ENCODE peak calls at places on chromosomes 5 and 9, in six cellular contexts. X, D, O, B, Q and I are unnamed samples.

GRCh38 chr5:42642006-42642405 is 114.6 kb upstream of the CCDC152 start:
- DNase-seq in X (no peak), O (no peak), D (no peak), Q (no peak), B (no peak), I (no peak)

GRCh38 chr5:24609694-24610093 is 35.1 kb downstream of the CDH10 start:
- DNase-seq in X (no peak), O (no peak), D (no peak), Q (no peak), B (no peak), I (no peak)

GRCh38 chr5:14685757-14686156 is 21.2 kb downstream of the OTULIN start:
- DNase-seq in Q (peak), O (peak), D (no peak), X (no peak), B (peak), I (no peak)

GRCh38 chr9:70111641-70112236 is 68.1 kb downstream of the MAMDC2 start:
- DNase-seq in X (no peak), Q (peak), D (no peak), O (no peak), B (peak), I (peak)

GRCh38 chr5:135444881-135445280 is 2.3 kb downstream of the DCANP1 start:
- DNase-seq in Q (no peak), B (no peak), O (no peak), D (peak), X (no peak), I (no peak)

GRCh38 chr5:34716986-34717385 is 60.9 kb downstream of the RAI14 start:
- DNase-seq in Q (no peak), D (no peak), O (no peak), X (no peak), B (no peak), I (no peak)

GRCh38 chr5:162996052-162996451 is 441.3 kb upstream of the CCNG1 start:
- DNase-seq in Q (no peak), X (no peak), D (no peak), B (no peak), O (no peak), I (no peak)

GRCh38 chr5:155728857-155729683 is 597.9 kb upstream of the SGCD start:
- DNase-seq in X (peak), Q (peak), O (no peak), B (peak), D (no peak), I (no peak)

GRCh38 chr5:175216991-175217390 is 227.0 kb downstream of the DRD1 start:
- DNase-seq in B (peak), Q (no peak), X (peak), O (peak), D (no peak), I (no peak)

GRCh38 chr9:127187231-127187956 is 65.0 kb upstream of the ANGPTL2 start:
- DNase-seq in O (peak), D (peak), B (no peak), X (peak), Q (peak), I (peak)

GRCh38 chr9:133506653-133507038 is 18.1 kb downstream of the MYMK start:
- DNase-seq in X (peak), O (no peak), D (no peak), Q (no peak), B (no peak), I (no peak)

GRCh38 chr9:75121914-75122558 is 33.7 kb downstream of the OSTF1 start:
- DNase-seq in D (no peak), X (no peak), O (no peak), Q (no peak), B (no peak), I (no peak)

GRCh38 chr5:77012601-77013000 is 17.6 kb upstream of the AGGF1 start:
- DNase-seq in D (no peak), O (no peak), B (no peak), X (no peak), Q (peak), I (peak)

GRCh38 chr5:174074369-174074768 is 28.9 kb downstream of the NSG2 start:
- DNase-seq in X (no peak), Q (no peak), O (no peak), B (no peak), D (no peak), I (no peak)

GRCh38 chr5:154972476-154973080 is 31.7 kb downstream of the MRPL22 start:
- DNase-seq in D (no peak), B (peak), O (no peak), Q (peak), X (no peak), I (no peak)

GRCh38 chr9:132670359-132670815 is at the start of gene GTF3C4:
- DNase-seq in B (no peak), D (peak), O (peak), Q (peak), X (peak), I (no peak)

GRCh38 chr9:92480332-92480771 is 2.0 kb downstream of the ASPN start:
- DNase-seq in B (no peak), O (peak), X (no peak), Q (no peak), D (no peak), I (no peak)

GRCh38 chr5:111246459-111246858 is 22.3 kb downstream of the CAMK4 start:
- DNase-seq in D (no peak), O (no peak), Q (no peak), B (peak), X (no peak), I (no peak)

GRCh38 chr5:102271759-102272158 is 24.3 kb downstream of the SLCO4C1 start:
- DNase-seq in X (no peak), Q (no peak), O (no peak), B (peak), D (no peak), I (no peak)

GRCh38 chr9:94860678-94861588 is 134.4 kb downstream of the AOPEP start:
- DNase-seq in B (no peak), D (no peak), Q (no peak), X (no peak), O (no peak), I (no peak)

GRCh38 chr5:52859619-52860018 is 71.9 kb downstream of the ITGA1 start:
- DNase-seq in X (no peak), D (no peak), O (no peak), B (no peak), Q (peak), I (no peak)

GRCh38 chr9:89702401-89702800 is 97.6 kb downstream of the GADD45G start:
- DNase-seq in B (no peak), D (no peak), X (no peak), O (no peak), Q (no peak), I (no peak)

GRCh38 chr9:13939129-13939528 is 374.8 kb downstream of the NFIB start:
- DNase-seq in B (no peak), X (no peak), D (no peak), Q (peak), O (no peak), I (no peak)

GRCh38 chr9:87336407-87336806 is 161.3 kb upstream of the DAPK1 start:
- DNase-seq in Q (no peak), D (no peak), O (no peak), X (no peak), B (peak), I (no peak)

GRCh38 chr9:128215491-128216404 is 12.6 kb downstream of the DNM1 start:
- DNase-seq in B (peak), X (no peak), O (no peak), D (peak), Q (no peak), I (no peak)

GRCh38 chr9:90078988-90079457 is 474.2 kb downstream of the GADD45G start:
- DNase-seq in D (no peak), Q (no peak), X (no peak), B (no peak), O (no peak), I (no peak)

GRCh38 chr5:143350790-143351603 is 52.5 kb downstream of the NR3C1 start:
- DNase-seq in B (no peak), Q (peak), D (no peak), X (no peak), O (no peak), I (peak)

GRCh38 chr5:171308453-171309275 is at the start of gene TLX3:
- DNase-seq in X (no peak), O (no peak), Q (peak), B (peak), D (peak), I (no peak)

GRCh38 chr5:74903165-74903787 is 37.1 kb upstream of the FAM169A start:
- DNase-seq in B (peak), D (peak), X (no peak), O (peak), Q (peak), I (peak)

GRCh38 chr5:142929602-142930001 is 159.4 kb downstream of the ARHGAP26 start:
- DNase-seq in Q (no peak), D (no peak), B (no peak), O (no peak), X (peak), I (no peak)

GRCh38 chr9:137371521-137371941 is 51.4 kb downstream of the EXD3 start:
- DNase-seq in D (no peak), B (no peak), X (peak), O (no peak), Q (no peak), I (no peak)

GRCh38 chr5:109725135-109725534 is 35.4 kb downstream of the MAN2A1 start:
- DNase-seq in B (no peak), X (no peak), Q (no peak), D (no peak), O (no peak), I (no peak)

GRCh38 chr5:109610581-109610980 is 79.1 kb upstream of the MAN2A1 start:
- DNase-seq in B (no peak), X (no peak), Q (no peak), O (no peak), D (no peak), I (no peak)

GRCh38 chr9:98999152-98999525 is 55.4 kb downstream of the COL15A1 start:
- DNase-seq in X (no peak), D (no peak), O (no peak), Q (no peak), B (no peak), I (no peak)

GRCh38 chr9:98995971-98996504 is 52.3 kb downstream of the COL15A1 start:
- DNase-seq in X (no peak), O (no peak), B (no peak), D (no peak), Q (no peak), I (no peak)

GRCh38 chr9:98995059-98995665 is 51.5 kb downstream of the COL15A1 start:
- DNase-seq in B (no peak), X (peak), D (peak), O (no peak), Q (no peak), I (no peak)

GRCh38 chr9:98998441-98999151 is 54.9 kb downstream of the COL15A1 start:
- DNase-seq in X (peak), B (peak), O (peak), Q (peak), D (peak), I (no peak)

DNA sequence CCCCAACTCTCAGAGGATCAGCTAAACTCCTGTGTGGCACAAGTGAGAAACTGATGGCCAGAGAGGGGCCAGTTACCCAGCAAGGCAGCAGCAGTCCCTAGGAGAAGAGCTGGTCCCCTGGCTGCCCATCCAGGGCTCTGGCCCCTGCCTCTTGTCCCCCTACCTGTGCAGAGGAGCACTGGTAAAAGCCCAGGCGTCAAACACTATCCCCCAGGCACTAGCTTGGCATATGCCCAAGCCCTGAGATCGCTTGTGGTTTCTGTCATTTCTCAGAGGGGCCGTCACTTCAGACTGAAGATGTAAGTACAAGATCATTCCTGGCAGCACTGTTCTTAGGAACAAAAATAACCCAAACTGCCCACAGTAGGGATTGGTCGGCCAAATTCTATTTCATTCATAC is 53.9 kb downstream of the COL15A1 start:
- DNase-seq in X (peak), Q (peak), O (no peak), B (no peak), D (no peak), I (no peak)
- H3K27ac ChIP-seq in X (peak), Q (no peak), O (no peak), B (no peak), D (no peak), I (no peak)

DNA sequence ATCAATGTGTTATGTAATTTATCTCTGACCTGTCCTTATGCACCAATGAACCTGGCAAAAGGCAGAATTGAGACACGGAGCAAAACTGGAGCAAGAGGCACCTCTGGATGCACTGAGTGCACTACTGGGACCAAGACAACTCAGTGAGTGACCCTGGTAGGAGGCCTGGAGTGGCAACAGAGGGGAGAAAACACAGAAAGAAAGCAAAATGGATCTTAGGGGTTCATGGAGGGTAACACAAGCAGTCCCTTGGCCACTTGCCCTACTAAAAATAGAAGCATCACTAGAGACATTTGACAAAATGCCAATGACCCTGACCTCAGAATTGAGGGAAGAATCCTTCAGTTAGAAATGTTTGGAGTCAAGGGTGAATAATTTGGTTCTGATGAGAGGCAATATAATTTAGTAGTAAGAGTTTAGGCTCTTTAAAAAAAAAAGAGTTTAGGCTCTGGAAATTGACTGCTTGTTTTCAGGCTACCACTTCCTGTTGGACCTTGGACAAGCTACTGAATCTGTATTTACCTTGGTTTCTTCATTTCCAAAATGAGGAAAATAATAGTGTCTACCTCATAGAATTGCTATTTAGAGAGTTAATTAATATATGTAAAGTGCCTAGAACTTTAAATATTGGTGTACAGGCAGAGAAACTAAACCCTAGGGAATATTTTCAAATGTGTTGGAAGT is 234.9 kb upstream of the TARS1 start:
- DNase-seq in D (no peak), Q (no peak), O (no peak), X (no peak), B (no peak), I (no peak)
- H3K27ac ChIP-seq in D (no peak), Q (no peak), O (no peak), X (no peak), B (no peak), I (no peak)

DNA sequence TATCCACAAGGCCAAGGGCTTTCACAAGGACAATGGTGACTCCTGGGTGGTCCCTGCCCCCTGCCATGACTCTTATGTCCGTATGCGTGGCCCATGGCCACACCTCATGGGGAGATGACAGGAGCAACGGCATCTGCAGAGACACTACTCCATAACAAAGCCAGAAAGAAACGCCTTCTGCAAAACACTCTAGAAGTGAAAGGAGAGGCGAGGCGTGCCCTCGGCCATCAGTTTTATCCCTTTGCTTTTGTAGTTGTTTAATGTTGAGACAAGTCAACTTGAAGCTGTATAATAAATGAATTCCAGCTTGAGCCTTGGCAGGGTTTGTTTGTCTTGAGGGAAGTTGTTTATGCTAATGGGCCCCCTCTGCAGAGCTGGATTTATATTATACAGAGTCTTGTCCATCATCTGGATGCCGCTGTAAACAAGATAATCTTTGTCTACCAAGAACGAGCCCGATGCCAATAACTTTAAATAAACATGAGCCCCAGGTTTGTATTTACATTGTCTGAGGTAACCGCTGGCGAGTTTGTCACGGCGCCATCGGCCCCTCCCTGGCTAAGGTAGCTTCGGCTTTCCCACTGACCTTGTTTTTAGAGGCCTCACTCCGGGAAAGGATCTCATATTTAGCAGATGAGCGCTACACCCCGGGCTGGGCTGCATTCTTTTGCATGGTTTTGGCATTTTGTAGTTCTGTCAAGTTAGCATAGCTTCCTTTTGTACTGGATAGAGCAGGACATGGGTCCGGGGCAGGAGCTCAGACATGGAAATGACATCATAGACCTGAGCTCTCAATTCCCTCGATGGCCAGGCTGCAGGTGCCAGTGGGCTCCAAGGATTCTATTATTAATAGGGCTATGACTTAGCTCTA is 165.3 kb downstream of the ERCC6L2 start:
- DNase-seq in X (no peak), B (no peak), D (no peak), O (peak), Q (no peak), I (no peak)
- H3K27ac ChIP-seq in X (no peak), B (no peak), D (no peak), O (peak), Q (no peak), I (no peak)

DNA sequence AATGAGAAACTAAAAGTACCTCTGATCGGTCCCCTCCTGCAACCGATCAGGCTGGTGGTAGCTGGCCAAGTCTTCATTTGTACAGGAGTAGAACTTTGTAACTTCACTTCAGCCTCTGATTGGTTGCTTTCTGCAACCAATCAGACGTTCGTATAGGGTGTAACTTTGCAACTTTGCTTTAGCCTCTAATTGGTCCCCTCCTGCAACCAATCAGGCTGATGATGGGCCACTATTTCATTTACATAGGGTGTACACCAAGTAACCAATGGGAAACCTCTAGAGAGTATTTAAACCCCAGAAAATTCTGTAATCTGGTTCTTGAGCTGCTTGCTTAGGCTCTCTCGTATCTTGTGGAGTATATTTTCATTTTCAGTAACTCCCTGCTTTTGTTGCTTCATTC is 445.5 kb downstream of the MED10 start:
- DNase-seq in D (no peak), Q (no peak), X (no peak), O (no peak), B (no peak), I (no peak)
- H3K27ac ChIP-seq in D (no peak), Q (no peak), X (no peak), O (no peak), B (no peak), I (no peak)

GRCh38 chr9:121582641-121583040 is 68.8 kb upstream of the DAB2IP start:
- DNase-seq in O (no peak), Q (no peak), B (no peak), D (no peak), X (no peak), I (no peak)

GRCh38 chr9:121576281-121577075 is 75.0 kb upstream of the DAB2IP start:
- DNase-seq in X (no peak), D (no peak), O (no peak), B (peak), Q (no peak), I (no peak)

GRCh38 chr9:121577201-121577600 is 74.2 kb upstream of the DAB2IP start:
- DNase-seq in O (no peak), B (no peak), Q (no peak), D (no peak), X (peak), I (no peak)

GRCh38 chr9:121584421-121584820 is 67.0 kb upstream of the DAB2IP start:
- DNase-seq in O (no peak), D (no peak), B (no peak), X (no peak), Q (no peak), I (no peak)

DNA sequence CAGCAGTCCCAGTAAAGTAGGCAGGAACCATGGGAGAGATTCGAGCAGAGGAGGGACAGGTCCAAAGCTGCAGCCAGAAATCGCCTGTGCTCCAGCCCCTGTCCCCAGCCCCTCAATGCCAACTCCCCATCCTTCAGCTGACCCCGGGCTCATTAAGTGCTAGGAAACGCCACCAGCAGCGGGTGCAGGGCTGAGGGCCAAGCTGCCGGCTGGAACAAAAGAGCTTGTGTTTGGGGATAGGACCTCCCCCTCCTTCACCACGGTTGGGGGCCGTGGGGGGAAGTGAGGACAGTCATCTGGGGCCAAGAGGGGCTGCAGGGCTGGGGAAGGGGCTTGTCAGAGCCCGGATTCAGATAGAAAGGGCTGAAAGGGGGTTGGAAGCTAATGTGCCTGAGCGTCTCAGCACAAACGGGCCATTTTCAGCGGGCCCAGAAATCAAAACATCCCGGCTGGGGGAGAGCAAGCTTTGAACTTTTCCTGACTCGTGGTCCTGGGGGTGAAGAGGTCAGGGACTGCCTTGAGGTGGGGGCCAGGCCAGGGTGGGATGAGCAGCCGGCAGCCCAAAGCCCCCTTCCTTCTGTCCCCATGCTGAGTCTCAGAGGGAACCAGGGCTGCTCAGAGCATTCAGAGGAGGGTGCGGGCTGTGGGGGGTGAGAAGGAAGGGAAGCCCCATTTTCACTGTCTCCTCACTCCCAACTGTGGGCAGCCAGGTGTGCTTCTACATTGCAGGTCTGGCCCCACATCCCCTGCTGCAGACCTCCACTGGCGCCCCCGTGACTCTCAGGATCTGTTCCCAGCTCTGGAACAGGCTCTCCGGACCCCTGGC is 69.4 kb upstream of the DAB2IP start:
- DNase-seq in B (no peak), O (no peak), Q (no peak), D (no peak), X (peak), I (no peak)
- H3K27ac ChIP-seq in B (no peak), O (no peak), Q (no peak), D (no peak), X (no peak), I (no peak)